ENCODE peak calls at places on chromosomes 13 and 19, in six cellular contexts. A, Z, F, O, T and V are unnamed samples.
A peak's percentile ranks its signal among the peaks of the same experiment; 100 is the strongest.

GRCh38 chr19:3360494-3361383 is 5.6 kb upstream of the NFIC start:
- DNase-seq in A (no peak), Z (no peak), F (no peak), O (no peak), T (no peak), V (peak; percentile 72)

GRCh38 chr13:33548065-33548464 is 262.5 kb upstream of the STARD13 start:
- DNase-seq in A (no peak), Z (no peak), F (no peak), O (no peak), T (no peak), V (no peak)

GRCh38 chr13:35690546-35690945 is 214.1 kb upstream of the MAB21L1 start:
- DNase-seq in A (no peak), Z (peak; percentile 41), F (no peak), O (no peak), T (no peak), V (no peak)

GRCh38 chr19:4238831-4239230 is 8.0 kb upstream of the YJU2 start:
- DNase-seq in A (no peak), Z (no peak), F (no peak), O (no peak), T (no peak), V (no peak)

GRCh38 chr19:49716154-49716553 is 25.2 kb downstream of the CPT1C start:
- DNase-seq in A (no peak), Z (no peak), F (no peak), O (no peak), T (no peak), V (peak; percentile 17)

GRCh38 chr19:42386974-42387707 is 3.0 kb downstream of the CNFN start:
- DNase-seq in A (peak; percentile 91), Z (peak; percentile 33), F (peak; percentile 92), O (peak; percentile 71), T (no peak), V (peak; percentile 70)

GRCh38 chr19:56153507-56153906 is 12.4 kb downstream of the ZNF444 start:
- DNase-seq in A (peak; percentile 92), Z (no peak), F (peak; percentile 96), O (no peak), T (no peak), V (no peak)

GRCh38 chr13:111663505-111663904 is 343.1 kb downstream of the TEX29 start:
- DNase-seq in A (peak; percentile 27), Z (no peak), F (no peak), O (no peak), T (no peak), V (no peak)

GRCh38 chr19:10544753-10545251 is 1.1 kb downstream of the ATG4D start:
- DNase-seq in A (no peak), Z (no peak), F (no peak), O (no peak), T (no peak), V (no peak)

GRCh38 chr13:80011448-80012212 is 329.3 kb downstream of the SPRY2 start:
- DNase-seq in A (no peak), Z (no peak), F (no peak), O (no peak), T (no peak), V (no peak)

GRCh38 chr13:66657165-66657895 is 572.8 kb downstream of the PCDH9 start:
- DNase-seq in A (no peak), Z (peak; percentile 98), F (peak; percentile 6), O (no peak), T (no peak), V (peak; percentile 95)

GRCh38 chr13:46686171-46686570 is 110.8 kb downstream of the ESD start:
- DNase-seq in A (no peak), Z (no peak), F (peak; percentile 50), O (no peak), T (no peak), V (no peak)

GRCh38 chr13:26440111-26440510 is 117.4 kb upstream of the WASF3 start:
- DNase-seq in A (no peak), Z (peak; percentile 33), F (no peak), O (no peak), T (no peak), V (peak; percentile 10)

GRCh38 chr13:111460548-111461444 is 140.4 kb downstream of the TEX29 start:
- DNase-seq in A (peak; percentile 71), Z (peak; percentile 47), F (peak; percentile 74), O (no peak), T (peak; percentile 29), V (peak; percentile 10)

GRCh38 chr13:75661443-75661842 is 25.3 kb downstream of the LMO7 start:
- DNase-seq in A (no peak), Z (no peak), F (no peak), O (no peak), T (no peak), V (no peak)

GRCh38 chr19:5093953-5094718 is 125.2 kb downstream of the KDM4B start:
- DNase-seq in A (no peak), Z (no peak), F (no peak), O (no peak), T (no peak), V (no peak)

GRCh38 chr19:46571495-46571894 is 29.6 kb upstream of the CALM3 start:
- DNase-seq in A (peak; percentile 85), Z (no peak), F (peak; percentile 95), O (no peak), T (peak; percentile 44), V (peak; percentile 36)

GRCh38 chr13:76522083-76522755 is 364.0 kb downstream of the KCTD12 start:
- DNase-seq in A (peak; percentile 83), Z (peak; percentile 37), F (peak; percentile 70), O (no peak), T (no peak), V (peak; percentile 20)

GRCh38 chr19:16070366-16070990 is 5.8 kb upstream of the TPM4 start:
- DNase-seq in A (no peak), Z (no peak), F (no peak), O (no peak), T (no peak), V (no peak)

GRCh38 chr19:13774217-13775191 is at the start of gene C19orf53:
- DNase-seq in A (peak; percentile 87), Z (peak; percentile 94), F (peak; percentile 95), O (peak; percentile 81), T (no peak), V (peak; percentile 95)

GRCh38 chr13:100550433-100550832 is 38.2 kb downstream of the GGACT start:
- DNase-seq in A (no peak), Z (peak; percentile 15), F (no peak), O (no peak), T (no peak), V (peak; percentile 69)

GRCh38 chr13:43908156-43909126 is 28.7 kb downstream of the LACC1 start:
- DNase-seq in A (no peak), Z (peak; percentile 91), F (peak; percentile 29), O (peak; percentile 12), T (no peak), V (peak; percentile 87)

GRCh38 chr19:13748169-13748884 is 16.0 kb upstream of the MRI1 start:
- DNase-seq in A (no peak), Z (peak; percentile 74), F (peak; percentile 40), O (no peak), T (no peak), V (peak; percentile 81)

GRCh38 chr19:35908977-35909683 is 1.0 kb upstream of the TYROBP start:
- DNase-seq in A (no peak), Z (no peak), F (no peak), O (no peak), T (no peak), V (no peak)

GRCh38 chr19:2332341-2333026 is 4.0 kb downstream of the SPPL2B start:
- DNase-seq in A (no peak), Z (no peak), F (no peak), O (no peak), T (no peak), V (no peak)

DNA sequence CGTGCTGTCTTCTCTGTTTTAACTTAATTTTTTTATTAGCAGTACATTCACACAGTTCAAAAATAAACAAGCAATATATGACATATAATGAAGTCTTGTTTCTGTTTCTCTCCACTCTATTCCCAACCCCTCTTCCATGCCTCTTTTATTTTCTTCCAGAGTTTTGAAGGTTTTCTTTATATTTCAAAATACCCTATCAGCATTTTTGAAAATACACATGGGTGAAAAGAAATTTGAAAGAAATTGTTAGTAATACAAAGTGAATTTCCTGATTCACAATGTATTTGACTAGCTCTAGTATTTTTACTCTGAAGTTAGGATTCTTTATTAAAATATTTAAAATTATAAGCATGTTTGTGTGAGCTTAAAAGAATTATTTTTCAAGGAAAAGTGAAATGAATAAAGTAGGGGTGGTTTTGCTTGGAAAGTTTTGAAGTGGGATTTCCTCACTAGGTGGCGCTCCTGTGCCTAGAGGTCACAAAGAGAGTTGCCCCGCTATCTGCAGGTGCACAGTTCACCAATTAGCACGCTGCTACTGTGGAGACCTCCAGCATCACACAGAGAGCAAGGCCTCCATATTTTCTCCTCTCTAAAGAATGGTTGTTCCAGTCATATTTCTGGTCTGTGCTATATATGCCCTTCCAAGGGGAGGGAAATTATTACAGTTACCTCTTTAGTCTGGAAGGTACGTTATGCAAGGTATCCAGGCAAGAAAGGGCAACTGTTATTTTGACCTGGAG is 37.6 kb downstream of the SOX21 start:
- DNase-seq in A (peak; percentile 67), Z (peak; percentile 30), F (peak; percentile 79), O (peak; percentile 69), T (no peak), V (peak; percentile 41)
- H2BK15ac ChIP-seq in A (no peak overlapping the region), Z (no peak overlapping the region), F (no peak overlapping the region), O (no peak overlapping the region), T (no peak overlapping the region), V (no peak overlapping the region)

GRCh38 chr19:7262470-7262869 is 31.7 kb downstream of the INSR start:
- DNase-seq in A (no peak), Z (no peak), F (no peak), O (no peak), T (no peak), V (no peak)
- H2BK15ac ChIP-seq in A (no peak overlapping the region), Z (no peak overlapping the region), F (no peak overlapping the region), O (no peak overlapping the region), T (no peak overlapping the region), V (no peak overlapping the region)

GRCh38 chr19:38514812-38515633 is 81.5 kb downstream of the RYR1 start:
- DNase-seq in A (peak; percentile 86), Z (peak; percentile 37), F (peak; percentile 78), O (peak; percentile 65), T (peak; percentile 44), V (peak; percentile 46)

GRCh38 chr19:38515906-38516305 is 82.4 kb downstream of the RYR1 start:
- DNase-seq in A (no peak), Z (no peak), F (no peak), O (no peak), T (no peak), V (no peak)

GRCh38 chr19:38519168-38519567 is 85.7 kb downstream of the RYR1 start:
- DNase-seq in A (no peak), Z (no peak), F (no peak), O (no peak), T (no peak), V (no peak)

GRCh38 chr19:38516802-38517201 is 83.3 kb downstream of the RYR1 start:
- DNase-seq in A (no peak), Z (no peak), F (no peak), O (no peak), T (no peak), V (no peak)

GRCh38 chr19:38517321-38517720 is 83.8 kb downstream of the RYR1 start:
- DNase-seq in A (no peak), Z (no peak), F (no peak), O (no peak), T (no peak), V (no peak)
- H2BK15ac ChIP-seq in A (no peak overlapping the region), Z (no peak overlapping the region), F (no peak overlapping the region), O (no peak overlapping the region), T (no peak overlapping the region), V (no peak overlapping the region)

DNA sequence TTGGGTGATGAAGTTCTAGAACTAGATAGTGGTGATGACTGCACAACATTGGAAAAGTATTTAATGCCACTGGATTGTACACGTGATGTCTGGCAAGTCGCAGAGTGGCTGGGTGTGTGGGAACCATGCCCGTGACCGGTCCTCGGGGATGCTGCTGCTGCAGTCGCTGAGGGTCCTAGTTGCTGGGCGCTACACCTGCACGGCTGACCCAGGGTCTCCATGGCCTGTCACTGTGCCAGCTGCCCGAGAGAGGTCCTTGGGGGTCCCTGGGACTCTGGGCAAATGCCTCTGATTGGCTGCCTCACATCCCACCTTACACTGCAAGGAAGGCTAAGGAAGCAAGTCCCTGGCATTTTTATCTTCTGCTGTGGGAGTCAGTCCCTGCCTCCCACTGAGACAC is 109.1 kb upstream of the PABPC3 start:
- DNase-seq in A (no peak), Z (no peak), F (no peak), O (no peak), T (no peak), V (no peak)
- H2BK15ac ChIP-seq in A (no peak overlapping the region), Z (no peak overlapping the region), F (no peak overlapping the region), O (peak overlapping the region; percentile 58), T (peak overlapping the region; percentile 10), V (no peak overlapping the region)